ENCODE peak calls at places on chromosomes 1 and 21, in eight cellular contexts. J is WTC11, D is dorsolateral prefrontal cortex, Y is NB4, U is colonic mucosa, I is omental fat pad, T is neural progenitor cell, V is HepG2. Z is an unnamed sample.

GRCh38 chr1:27561126-27561899 is 42.6 kb downstream of the AHDC1 start:
- DNase-seq in J (no peak), D (no peak), Y (no peak), U (no peak), I (no peak), T (peak), V (no peak), Z (no peak)

GRCh38 chr21:42021751-42022430 is 11.7 kb upstream of the ZBTB21 start:
- DNase-seq in J (peak), D (no peak), Y (no peak), U (no peak), I (no peak), T (peak), V (no peak), Z (no peak)

GRCh38 chr21:45010860-45011259 is 63.5 kb upstream of the ADARB1 start:
- DNase-seq in J (peak), D (no peak), Y (no peak), U (no peak), I (no peak), T (no peak), V (no peak), Z (no peak)

GRCh38 chr21:34909492-34910292 is 139.4 kb downstream of the RUNX1 start:
- DNase-seq in J (no peak), D (no peak), Y (peak), U (no peak), I (no peak), T (no peak), V (no peak), Z (no peak)

GRCh38 chr1:236038034-236038433 is 26.9 kb downstream of the NID1 start:
- DNase-seq in J (no peak), D (no peak), Y (no peak), U (no peak), I (no peak), T (no peak), V (no peak), Z (no peak)

GRCh38 chr1:58325797-58326196 is 220.7 kb downstream of the OMA1 start:
- DNase-seq in J (no peak), D (no peak), Y (no peak), U (no peak), I (no peak), T (no peak), V (no peak), Z (no peak)

GRCh38 chr1:154779563-154780189 is 90.4 kb downstream of the KCNN3 start:
- DNase-seq in J (no peak), D (no peak), Y (no peak), U (no peak), I (no peak), T (no peak), V (no peak), Z (no peak)

GRCh38 chr1:110218739-110219138 is 8.6 kb downstream of the KCNC4 start:
- DNase-seq in J (no peak), D (no peak), Y (no peak), U (no peak), I (no peak), T (peak), V (no peak), Z (no peak)

GRCh38 chr21:38910390-38911008 is 104.8 kb downstream of the ETS2 start:
- DNase-seq in J (no peak), D (no peak), Y (no peak), U (peak), I (no peak), T (no peak), V (no peak), Z (no peak)

GRCh38 chr1:109312978-109313775 is 6.4 kb upstream of the MYBPHL start:
- DNase-seq in J (no peak), D (peak), Y (no peak), U (no peak), I (no peak), T (no peak), V (no peak), Z (no peak)

GRCh38 chr1:26923711-26924110 is 2.2 kb downstream of the NUDC start:
- DNase-seq in J (no peak), D (no peak), Y (no peak), U (no peak), I (no peak), T (no peak), V (no peak), Z (no peak)

GRCh38 chr1:31725777-31726535 is 22.1 kb upstream of the COL16A1 start:
- DNase-seq in J (no peak), D (no peak), Y (no peak), U (no peak), I (no peak), T (no peak), V (no peak), Z (no peak)

GRCh38 chr1:61079898-61080336 is 2.4 kb upstream of the NFIA start:
- DNase-seq in J (peak), D (peak), Y (peak), U (peak), I (peak), T (peak), V (peak), Z (peak)
- TF ChIP-seq CTCF in J (no peak), D (peak), Y (peak), U (no peak), I (no peak), T (no peak), V (peak), Z (no peak)

GRCh38 chr1:248375446-248375845 is at the start of gene OR2T6:
- DNase-seq in J (no peak), D (no peak), Y (no peak), U (no peak), I (no peak), T (no peak), V (no peak), Z (no peak)

GRCh38 chr1:248380854-248381253 is 5.3 kb downstream of the OR2T6 start:
- DNase-seq in J (no peak), D (no peak), Y (no peak), U (no peak), I (no peak), T (no peak), V (no peak), Z (no peak)
- TF ChIP-seq CTCF in J (no peak), D (no peak), Y (no peak), U (no peak), I (no peak), T (no peak), V (no peak), Z (no peak)

DNA sequence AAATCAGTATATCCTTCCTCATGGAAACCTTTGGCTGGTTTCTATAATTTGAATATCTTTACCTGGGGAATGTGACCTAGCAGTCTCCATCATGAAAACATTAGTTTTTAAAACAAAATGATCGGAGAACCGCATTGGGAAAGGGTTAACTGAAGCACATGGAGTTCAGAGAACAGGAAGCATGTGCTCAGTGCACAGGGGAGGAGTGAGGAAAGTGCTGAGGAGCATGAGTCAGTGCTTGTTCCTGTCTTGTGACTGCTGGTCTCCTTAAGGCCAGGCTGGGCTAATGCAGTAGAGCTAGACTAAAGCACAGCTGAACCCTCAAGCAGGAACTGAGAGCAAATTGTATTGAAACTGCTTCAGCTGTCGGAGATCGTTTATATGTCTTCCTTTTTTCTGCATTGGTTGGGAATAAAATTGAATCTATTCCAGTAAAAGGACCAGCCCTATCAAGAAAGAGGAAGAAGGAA is 5.8 kb downstream of the IFI16 start:
- DNase-seq in J (no peak), D (no peak), Y (peak), U (peak), I (no peak), T (no peak), V (no peak), Z (no peak)
- TF ChIP-seq CTCF in J (no peak), D (no peak), Y (no peak), U (no peak), I (no peak), T (no peak), V (no peak), Z (no peak)

GRCh38 chr1:6209661-6210605 is 4.0 kb downstream of the RNF207 start:
- DNase-seq in J (peak), D (no peak), Y (peak), U (peak), I (no peak), T (peak), V (no peak), Z (no peak)
- TF ChIP-seq CTCF in J (no peak), D (no peak), Y (no peak), U (no peak), I (no peak), T (no peak), V (no peak), Z (no peak)

GRCh38 chr1:14415396-14415795 is 183.1 kb upstream of the KAZN start:
- DNase-seq in J (peak), D (no peak), Y (peak), U (no peak), I (no peak), T (peak), V (no peak), Z (no peak)
- TF ChIP-seq CTCF in J (peak), D (no peak), Y (peak), U (no peak), I (no peak), T (peak), V (peak), Z (no peak)

GRCh38 chr1:237851209-237851845 is 39.4 kb downstream of the ZP4 start:
- DNase-seq in J (peak), D (peak), Y (peak), U (peak), I (no peak), T (peak), V (peak), Z (no peak)
- TF ChIP-seq CTCF in J (peak), D (peak), Y (peak), U (peak), I (no peak), T (peak), V (peak), Z (no peak)

Z was measured in breast epithelium.